ENCODE peak calls at places on chromosomes 2 and 18, in four cellular contexts. One of them, this sample, is unnamed.

GRCh38 chr2:68263632-68264031 is 11.3 kb upstream of the PPP3R1 start:
- DNase-seq in H9: no peak
- DNase-seq in neuronal stem cell: no peak
- DNase-seq in mesenchymal stem cell: no peak
- DNase-seq in this sample: no peak

GRCh38 chr18:22169011-22169888 is at the start of gene GATA6:
- DNase-seq in H9: peak
- DNase-seq in mesenchymal stem cell: peak
- DNase-seq in neuronal stem cell: peak
- DNase-seq in this sample: peak

GRCh38 chr2:222290691-222291484 is 7.9 kb downstream of the PAX3 start:
- DNase-seq in neuronal stem cell: peak
- DNase-seq in mesenchymal stem cell: no peak
- DNase-seq in H9: peak
- DNase-seq in this sample: no peak

GRCh38 chr2:95208101-95208500 is 780 bp downstream of the ZNF892 start:
- DNase-seq in H9: no peak
- DNase-seq in mesenchymal stem cell: no peak
- DNase-seq in neuronal stem cell: no peak
- DNase-seq in this sample: peak

GRCh38 chr2:141341444-141341843 is 789.4 kb downstream of the LRP1B start:
- DNase-seq in H9: no peak
- DNase-seq in mesenchymal stem cell: peak
- DNase-seq in neuronal stem cell: no peak
- DNase-seq in this sample: peak

GRCh38 chr18:22194151-22194598 is 24.8 kb downstream of the GATA6 start:
- DNase-seq in neuronal stem cell: no peak
- DNase-seq in mesenchymal stem cell: no peak
- DNase-seq in H9: no peak
- DNase-seq in this sample: no peak

GRCh38 chr2:215772003-215772402 is 241.3 kb downstream of the MREG start:
- DNase-seq in H9: no peak
- DNase-seq in mesenchymal stem cell: peak
- DNase-seq in neuronal stem cell: no peak
- DNase-seq in this sample: peak

GRCh38 chr2:227703280-227703732 is 14.5 kb downstream of the SLC19A3 start:
- DNase-seq in H9: no peak
- DNase-seq in neuronal stem cell: no peak
- DNase-seq in mesenchymal stem cell: peak
- DNase-seq in this sample: peak

GRCh38 chr2:28447943-28448737 is 47.7 kb upstream of the PLB1 start:
- DNase-seq in H9: no peak
- DNase-seq in mesenchymal stem cell: peak
- DNase-seq in neuronal stem cell: no peak
- DNase-seq in this sample: peak

GRCh38 chr18:75208055-75208835 is 694 bp downstream of the PTGR3 start:
- DNase-seq in neuronal stem cell: peak
- DNase-seq in H9: peak
- DNase-seq in mesenchymal stem cell: peak
- DNase-seq in this sample: peak

GRCh38 chr2:66437601-66438497 is 2.9 kb downstream of the MEIS1 start:
- DNase-seq in H9: no peak
- DNase-seq in neuronal stem cell: no peak
- DNase-seq in mesenchymal stem cell: peak
- DNase-seq in this sample: no peak

GRCh38 chr18:33356735-33357134 is 83.8 kb downstream of the CCDC178 start:
- DNase-seq in H9: no peak
- DNase-seq in mesenchymal stem cell: no peak
- DNase-seq in neuronal stem cell: no peak
- DNase-seq in this sample: no peak

GRCh38 chr18:3055861-3056260 is 42.9 kb upstream of the LPIN2 start:
- DNase-seq in H9: no peak
- DNase-seq in mesenchymal stem cell: no peak
- DNase-seq in neuronal stem cell: no peak
- DNase-seq in this sample: peak

GRCh38 chr18:11947214-11948119 is 33.8 kb upstream of the IMPA2 start:
- DNase-seq in mesenchymal stem cell: peak
- DNase-seq in H9: peak
- DNase-seq in neuronal stem cell: peak
- DNase-seq in this sample: peak

GRCh38 chr18:59783138-59783537 is 85.9 kb upstream of the CCBE1 start:
- DNase-seq in neuronal stem cell: peak
- DNase-seq in H9: peak
- DNase-seq in mesenchymal stem cell: peak
- DNase-seq in this sample: peak

GRCh38 chr2:213306320-213306942 is 22.2 kb downstream of the SPAG16 start:
- DNase-seq in neuronal stem cell: no peak
- DNase-seq in H9: no peak
- DNase-seq in mesenchymal stem cell: peak
- DNase-seq in this sample: peak

GRCh38 chr2:233129351-233129978 is 69.3 kb downstream of the INPP5D start:
- DNase-seq in H9: peak
- DNase-seq in mesenchymal stem cell: no peak
- DNase-seq in neuronal stem cell: no peak
- DNase-seq in this sample: no peak

GRCh38 chr2:221429741-221430491 is 142.2 kb downstream of the EPHA4 start:
- DNase-seq in mesenchymal stem cell: peak
- DNase-seq in H9: no peak
- DNase-seq in neuronal stem cell: no peak
- DNase-seq in this sample: peak

GRCh38 chr2:41199320-41199719 is 747.4 kb upstream of the SLC8A1 start:
- DNase-seq in neuronal stem cell: no peak
- DNase-seq in H9: no peak
- DNase-seq in mesenchymal stem cell: no peak
- DNase-seq in this sample: no peak

GRCh38 chr2:168456526-168457176 is 579 bp downstream of the CERS6 start:
- DNase-seq in neuronal stem cell: peak
- DNase-seq in mesenchymal stem cell: peak
- DNase-seq in H9: no peak
- DNase-seq in this sample: peak

GRCh38 chr2:168457177-168457905 is 1.3 kb downstream of the CERS6 start:
- DNase-seq in mesenchymal stem cell: no peak
- DNase-seq in neuronal stem cell: no peak
- DNase-seq in H9: no peak
- DNase-seq in this sample: no peak

GRCh38 chr2:168454737-168455691 is 1.1 kb upstream of the CERS6 start:
- DNase-seq in H9: no peak
- DNase-seq in mesenchymal stem cell: no peak
- DNase-seq in neuronal stem cell: no peak
- DNase-seq in this sample: no peak

GRCh38 chr2:168453404-168453803 is 2.7 kb upstream of the CERS6 start:
- DNase-seq in neuronal stem cell: no peak
- DNase-seq in H9: no peak
- DNase-seq in mesenchymal stem cell: no peak
- DNase-seq in this sample: no peak

DNA sequence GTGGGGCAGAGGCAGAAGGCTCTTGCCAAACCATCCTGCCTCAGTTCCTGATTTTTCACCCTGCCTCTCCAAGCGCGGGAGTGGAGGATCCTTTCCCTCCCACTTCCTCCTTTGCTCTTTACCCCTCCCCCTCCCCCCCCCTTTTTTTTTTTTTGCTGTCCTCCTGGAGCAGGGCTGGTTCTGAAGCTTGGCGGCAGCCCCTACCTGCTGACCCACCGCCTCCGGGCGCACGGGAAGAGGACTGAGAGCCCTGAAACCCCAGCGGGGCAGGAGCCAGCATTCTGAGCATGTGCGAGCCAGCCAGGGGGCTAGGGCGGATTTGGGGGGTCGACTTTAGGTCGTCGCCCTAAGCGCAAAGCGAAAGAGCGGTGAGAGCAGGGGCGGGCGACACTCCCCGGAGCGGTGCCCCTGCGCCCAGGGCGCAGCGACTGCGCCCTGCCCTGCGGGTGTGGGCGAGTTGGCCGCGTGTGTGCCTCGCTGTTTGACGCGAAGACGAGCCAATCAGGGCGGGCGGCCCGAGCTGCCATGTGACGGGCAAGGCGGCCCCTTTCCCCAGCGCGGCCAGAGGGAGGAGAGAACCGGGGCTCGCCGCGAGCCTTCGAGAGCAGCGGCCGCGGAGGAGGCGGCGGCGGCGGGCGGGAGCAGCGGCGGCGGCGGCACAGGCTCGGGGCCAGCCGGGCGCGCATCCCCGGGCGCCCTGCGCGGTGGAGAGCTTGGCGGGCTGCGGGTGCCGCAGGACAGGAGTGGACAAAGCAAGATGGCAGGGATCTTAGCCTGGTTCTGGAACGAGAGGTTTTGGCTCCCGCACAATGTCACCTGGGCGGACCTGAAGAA is at the start of gene CERS6:
- DNase-seq in neuronal stem cell: peak
- DNase-seq in mesenchymal stem cell: peak
- DNase-seq in H9: peak
- DNase-seq in this sample: peak
- H3K23ac ChIP-seq in neuronal stem cell: peak
- H3K23ac ChIP-seq in mesenchymal stem cell: no peak
- H3K23ac ChIP-seq in H9: no peak
- H3K23ac ChIP-seq in this sample: no peak

GRCh38 chr2:42217914-42218313 is 48.8 kb downstream of the EML4 start:
- DNase-seq in mesenchymal stem cell: no peak
- DNase-seq in H9: no peak
- DNase-seq in neuronal stem cell: no peak
- DNase-seq in this sample: no peak

GRCh38 chr2:42217307-42217706 is 48.2 kb downstream of the EML4 start:
- DNase-seq in neuronal stem cell: no peak
- DNase-seq in H9: no peak
- DNase-seq in mesenchymal stem cell: no peak
- DNase-seq in this sample: no peak

GRCh38 chr2:42216712-42217111 is 47.6 kb downstream of the EML4 start:
- DNase-seq in mesenchymal stem cell: peak
- DNase-seq in neuronal stem cell: no peak
- DNase-seq in H9: no peak
- DNase-seq in this sample: peak

GRCh38 chr2:42211291-42211690 is 42.1 kb downstream of the EML4 start:
- DNase-seq in neuronal stem cell: no peak
- DNase-seq in H9: no peak
- DNase-seq in mesenchymal stem cell: no peak
- DNase-seq in this sample: no peak

DNA sequence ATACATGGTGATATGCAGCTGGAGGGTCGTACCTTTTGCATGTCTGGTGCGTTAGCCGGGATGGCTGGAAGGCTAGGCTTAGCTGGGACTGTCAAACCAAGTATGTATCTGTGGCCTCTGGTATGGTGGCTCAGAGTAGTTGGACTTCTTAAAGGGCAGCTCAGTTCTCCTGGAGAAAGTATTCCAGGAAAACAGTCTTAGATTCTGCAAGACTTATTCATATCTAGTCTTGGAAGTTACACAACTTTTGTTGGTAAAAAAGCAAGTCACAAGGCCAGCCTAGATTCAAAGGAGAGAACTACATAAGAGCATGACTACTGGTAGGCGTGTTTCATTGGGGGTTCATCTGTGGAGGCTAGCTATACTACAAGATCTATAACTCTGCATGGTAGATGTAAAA is 45.5 kb downstream of the EML4 start:
- DNase-seq in mesenchymal stem cell: peak
- DNase-seq in H9: no peak
- DNase-seq in neuronal stem cell: no peak
- DNase-seq in this sample: peak
- H3K23ac ChIP-seq in mesenchymal stem cell: no peak
- H3K23ac ChIP-seq in H9: no peak
- H3K23ac ChIP-seq in neuronal stem cell: no peak
- H3K23ac ChIP-seq in this sample: no peak

DNA sequence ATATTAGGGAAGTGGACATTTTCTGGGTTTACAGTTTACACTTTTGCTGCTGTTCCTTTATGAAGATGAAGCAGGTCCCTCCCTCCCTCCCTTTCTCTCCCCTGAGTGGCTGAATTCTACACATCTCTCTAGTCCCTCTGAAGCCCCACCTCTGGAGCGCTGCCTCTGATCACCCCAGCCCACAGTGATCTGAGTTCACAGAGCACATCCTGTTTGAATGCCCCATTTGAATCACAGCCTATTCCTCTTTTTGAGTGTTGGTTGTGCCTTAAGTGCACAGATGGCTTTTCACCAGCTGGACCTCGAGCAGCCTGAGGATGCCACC is 87.2 kb downstream of the ITGB1BP1 start:
- DNase-seq in mesenchymal stem cell: peak
- DNase-seq in neuronal stem cell: no peak
- DNase-seq in H9: no peak
- DNase-seq in this sample: peak
- H3K23ac ChIP-seq in mesenchymal stem cell: no peak
- H3K23ac ChIP-seq in neuronal stem cell: no peak
- H3K23ac ChIP-seq in H9: no peak
- H3K23ac ChIP-seq in this sample: peak

DNA sequence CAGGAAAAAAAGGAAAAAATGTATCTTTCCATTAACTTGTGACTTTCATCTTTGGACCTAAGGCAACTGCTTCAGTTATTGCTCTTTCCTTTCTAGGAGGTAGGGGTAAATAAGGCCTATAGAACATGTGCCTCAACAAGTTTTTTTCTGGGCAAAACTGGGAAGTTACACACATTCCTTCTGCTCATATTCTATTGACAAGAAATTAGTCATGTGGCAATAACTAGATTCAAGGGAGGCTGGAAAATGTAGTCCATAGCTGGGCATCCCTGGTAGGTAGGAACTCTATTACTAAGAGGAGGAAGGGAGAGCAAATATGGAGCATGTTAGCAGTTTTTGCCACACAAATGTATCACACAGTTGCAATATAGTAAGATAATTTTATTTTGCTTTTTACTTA is 37.7 kb upstream of the NEMP2 start:
- DNase-seq in H9: no peak
- DNase-seq in neuronal stem cell: no peak
- DNase-seq in mesenchymal stem cell: no peak
- DNase-seq in this sample: no peak
- H3K23ac ChIP-seq in H9: no peak
- H3K23ac ChIP-seq in neuronal stem cell: no peak
- H3K23ac ChIP-seq in mesenchymal stem cell: no peak
- H3K23ac ChIP-seq in this sample: no peak

DNA sequence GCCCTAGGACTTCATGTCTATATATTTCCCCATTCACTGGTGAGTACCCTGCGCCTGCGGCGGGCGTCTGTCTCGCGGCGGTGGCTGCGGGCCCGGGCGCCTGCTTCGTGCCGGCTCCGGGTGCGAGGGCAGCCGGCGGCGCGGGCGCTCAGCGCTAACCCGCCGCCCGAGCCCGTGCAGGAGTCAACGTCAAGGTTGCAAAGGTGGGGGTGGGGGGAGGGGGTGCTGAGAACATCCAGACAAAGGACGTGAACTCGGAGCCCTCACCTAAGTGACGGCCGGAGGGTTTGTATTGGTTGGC is 342 bp downstream of the LBH start:
- DNase-seq in mesenchymal stem cell: no peak
- DNase-seq in neuronal stem cell: no peak
- DNase-seq in H9: no peak
- DNase-seq in this sample: no peak
- H3K23ac ChIP-seq in mesenchymal stem cell: no peak
- H3K23ac ChIP-seq in neuronal stem cell: peak
- H3K23ac ChIP-seq in H9: no peak
- H3K23ac ChIP-seq in this sample: peak

GRCh38 chr2:178194600-178195389 is 483 bp downstream of the OSBPL6 start:
- DNase-seq in mesenchymal stem cell: peak
- DNase-seq in neuronal stem cell: peak
- DNase-seq in H9: peak
- DNase-seq in this sample: peak
- H3K23ac ChIP-seq in mesenchymal stem cell: no peak
- H3K23ac ChIP-seq in neuronal stem cell: peak
- H3K23ac ChIP-seq in H9: no peak
- H3K23ac ChIP-seq in this sample: peak

This sample was measured in IMR-90.